ENCODE peak calls at places on chromosomes 5 and 9, in five cellular contexts. One of them, this sample, is unnamed.

GRCh38 chr5:6762697-6763096 is 49.5 kb downstream of the TENT4A start:
- DNase-seq in body of pancreas: no peak
- DNase-seq in aorta: no peak
- DNase-seq in CD4-positive, alpha-beta T cell: no peak
- DNase-seq in lower lobe of right lung: no peak
- DNase-seq in this sample: no peak

GRCh38 chr5:53073349-53073748 is 36.2 kb downstream of the MOCS2 start:
- DNase-seq in aorta: no peak
- DNase-seq in body of pancreas: no peak
- DNase-seq in lower lobe of right lung: no peak
- DNase-seq in CD4-positive, alpha-beta T cell: no peak
- DNase-seq in this sample: no peak

GRCh38 chr9:109108318-109108717 is 11.4 kb downstream of the TMEM245 start:
- DNase-seq in CD4-positive, alpha-beta T cell: no peak
- DNase-seq in aorta: no peak
- DNase-seq in body of pancreas: no peak
- DNase-seq in lower lobe of right lung: no peak
- DNase-seq in this sample: no peak

GRCh38 chr5:172646716-172647285 is 5.7 kb downstream of the NEURL1B start:
- DNase-seq in CD4-positive, alpha-beta T cell: no peak
- DNase-seq in lower lobe of right lung: no peak
- DNase-seq in aorta: peak
- DNase-seq in body of pancreas: no peak
- DNase-seq in this sample: no peak

GRCh38 chr9:94250456-94250855 is 8.6 kb upstream of the ZNF169 start:
- DNase-seq in aorta: no peak
- DNase-seq in body of pancreas: no peak
- DNase-seq in lower lobe of right lung: no peak
- DNase-seq in CD4-positive, alpha-beta T cell: no peak
- DNase-seq in this sample: no peak

GRCh38 chr5:173453167-173453566 is 125.0 kb upstream of the STC2 start:
- DNase-seq in lower lobe of right lung: no peak
- DNase-seq in aorta: no peak
- DNase-seq in CD4-positive, alpha-beta T cell: no peak
- DNase-seq in body of pancreas: no peak
- DNase-seq in this sample: no peak

GRCh38 chr5:116814656-116815055 is 240.0 kb upstream of the SEMA6A start:
- DNase-seq in aorta: no peak
- DNase-seq in body of pancreas: no peak
- DNase-seq in CD4-positive, alpha-beta T cell: no peak
- DNase-seq in lower lobe of right lung: no peak
- DNase-seq in this sample: peak

GRCh38 chr5:50535393-50535792 is 94.3 kb upstream of the EMB start:
- DNase-seq in body of pancreas: no peak
- DNase-seq in aorta: no peak
- DNase-seq in lower lobe of right lung: no peak
- DNase-seq in CD4-positive, alpha-beta T cell: no peak
- DNase-seq in this sample: no peak

GRCh38 chr5:164532226-164532937 is 1027.0 kb downstream of the MAT2B start:
- DNase-seq in body of pancreas: no peak
- DNase-seq in CD4-positive, alpha-beta T cell: no peak
- DNase-seq in lower lobe of right lung: no peak
- DNase-seq in aorta: no peak
- DNase-seq in this sample: no peak

GRCh38 chr5:80761176-80761575 is 106.4 kb upstream of the DHFR start:
- DNase-seq in body of pancreas: no peak
- DNase-seq in aorta: no peak
- DNase-seq in CD4-positive, alpha-beta T cell: no peak
- DNase-seq in lower lobe of right lung: no peak
- DNase-seq in this sample: no peak

GRCh38 chr5:6328173-6328572 is 50.2 kb downstream of the MED10 start:
- DNase-seq in lower lobe of right lung: no peak
- DNase-seq in CD4-positive, alpha-beta T cell: no peak
- DNase-seq in body of pancreas: peak
- DNase-seq in aorta: no peak
- DNase-seq in this sample: no peak

GRCh38 chr9:69250681-69251080 is 74.3 kb upstream of the ENTREP1 start:
- DNase-seq in aorta: no peak
- DNase-seq in body of pancreas: no peak
- DNase-seq in lower lobe of right lung: no peak
- DNase-seq in CD4-positive, alpha-beta T cell: no peak
- DNase-seq in this sample: no peak

GRCh38 chr9:98094851-98095250 is 24.2 kb downstream of the TRIM14 start:
- DNase-seq in body of pancreas: no peak
- DNase-seq in CD4-positive, alpha-beta T cell: no peak
- DNase-seq in aorta: no peak
- DNase-seq in lower lobe of right lung: no peak
- DNase-seq in this sample: no peak

GRCh38 chr5:15789661-15790060 is 289.7 kb downstream of the FBXL7 start:
- DNase-seq in CD4-positive, alpha-beta T cell: no peak
- DNase-seq in aorta: no peak
- DNase-seq in body of pancreas: no peak
- DNase-seq in lower lobe of right lung: no peak
- DNase-seq in this sample: no peak

GRCh38 chr5:150573867-150574817 is 66.2 kb downstream of the NDST1 start:
- DNase-seq in body of pancreas: no peak
- DNase-seq in lower lobe of right lung: no peak
- DNase-seq in aorta: no peak
- DNase-seq in CD4-positive, alpha-beta T cell: no peak
- DNase-seq in this sample: no peak

GRCh38 chr9:114002986-114003740 is 74.9 kb downstream of the AMBP start:
- DNase-seq in lower lobe of right lung: no peak
- DNase-seq in body of pancreas: peak
- DNase-seq in CD4-positive, alpha-beta T cell: no peak
- DNase-seq in aorta: peak
- DNase-seq in this sample: no peak

GRCh38 chr9:127353882-127354281 is 43.1 kb upstream of the SLC2A8 start:
- DNase-seq in CD4-positive, alpha-beta T cell: no peak
- DNase-seq in lower lobe of right lung: no peak
- DNase-seq in aorta: no peak
- DNase-seq in body of pancreas: no peak
- DNase-seq in this sample: no peak

GRCh38 chr5:73388371-73388684 is 60.2 kb downstream of the FOXD1 start:
- DNase-seq in aorta: no peak
- DNase-seq in lower lobe of right lung: no peak
- DNase-seq in body of pancreas: no peak
- DNase-seq in CD4-positive, alpha-beta T cell: no peak
- DNase-seq in this sample: no peak

GRCh38 chr5:123209163-123210013 is 120.3 kb downstream of the PRDM6 start:
- DNase-seq in lower lobe of right lung: no peak
- DNase-seq in CD4-positive, alpha-beta T cell: no peak
- DNase-seq in body of pancreas: no peak
- DNase-seq in aorta: no peak
- DNase-seq in this sample: no peak

GRCh38 chr5:43428034-43428712 is 16.0 kb upstream of the CCL28 start:
- DNase-seq in aorta: no peak
- DNase-seq in lower lobe of right lung: no peak
- DNase-seq in body of pancreas: no peak
- DNase-seq in CD4-positive, alpha-beta T cell: no peak
- DNase-seq in this sample: no peak

GRCh38 chr9:10876333-10876732 is 263.5 kb upstream of the PTPRD start:
- DNase-seq in aorta: no peak
- DNase-seq in body of pancreas: no peak
- DNase-seq in CD4-positive, alpha-beta T cell: no peak
- DNase-seq in lower lobe of right lung: no peak
- DNase-seq in this sample: no peak

GRCh38 chr9:131610231-131610761 is 65.0 kb downstream of the PRRT1B start:
- DNase-seq in lower lobe of right lung: no peak
- DNase-seq in CD4-positive, alpha-beta T cell: no peak
- DNase-seq in body of pancreas: no peak
- DNase-seq in aorta: no peak
- DNase-seq in this sample: no peak

GRCh38 chr5:180468732-180469585 is 25.2 kb upstream of the CNOT6 start:
- DNase-seq in lower lobe of right lung: no peak
- DNase-seq in aorta: peak
- DNase-seq in body of pancreas: no peak
- DNase-seq in CD4-positive, alpha-beta T cell: no peak
- DNase-seq in this sample: no peak

GRCh38 chr5:180467028-180467427 is 27.2 kb upstream of the CNOT6 start:
- DNase-seq in aorta: peak
- DNase-seq in CD4-positive, alpha-beta T cell: no peak
- DNase-seq in lower lobe of right lung: peak
- DNase-seq in body of pancreas: no peak
- DNase-seq in this sample: no peak

GRCh38 chr5:180469586-180469865 is 24.7 kb upstream of the CNOT6 start:
- DNase-seq in lower lobe of right lung: no peak
- DNase-seq in aorta: no peak
- DNase-seq in CD4-positive, alpha-beta T cell: no peak
- DNase-seq in body of pancreas: no peak
- DNase-seq in this sample: no peak

GRCh38 chr5:180467576-180467975 is 26.6 kb upstream of the CNOT6 start:
- DNase-seq in lower lobe of right lung: no peak
- DNase-seq in aorta: peak
- DNase-seq in body of pancreas: no peak
- DNase-seq in CD4-positive, alpha-beta T cell: no peak
- DNase-seq in this sample: no peak

DNA sequence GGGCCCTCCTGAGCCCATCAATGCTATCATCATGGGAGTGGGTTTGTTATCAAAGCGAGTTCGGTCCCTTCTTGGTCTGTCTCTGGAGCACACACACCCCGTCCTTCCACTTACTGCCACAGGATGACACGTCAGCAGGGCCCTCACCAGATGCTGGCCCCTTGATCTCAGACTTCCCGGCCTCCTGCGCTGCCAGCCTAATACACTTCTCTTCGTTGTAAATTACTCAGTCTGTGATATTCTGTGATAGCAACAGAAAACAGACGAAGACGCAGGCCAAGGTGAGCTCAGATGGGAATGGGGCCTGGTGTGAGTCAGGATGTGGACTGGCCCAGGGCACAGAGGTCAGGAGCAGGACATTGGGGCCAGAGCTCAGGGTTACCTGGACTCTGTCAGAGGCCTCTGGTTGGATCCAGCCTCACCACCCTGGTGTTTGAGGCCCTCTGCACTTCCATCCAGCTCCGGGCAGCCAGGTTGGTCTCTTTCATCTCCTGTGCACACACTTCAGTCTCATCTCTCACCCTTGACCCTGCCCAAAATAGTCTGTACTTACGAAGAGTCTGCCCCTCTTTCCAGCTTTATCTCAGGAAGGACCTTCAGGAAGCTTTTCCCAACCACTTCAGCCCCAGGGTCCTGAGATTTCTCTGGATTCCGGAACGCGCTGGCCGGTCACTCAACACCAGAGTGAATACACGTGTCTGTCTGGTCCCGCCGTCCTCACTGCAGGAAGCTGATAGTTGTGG is 26.0 kb upstream of the CNOT6 start:
- DNase-seq in aorta: peak
- DNase-seq in CD4-positive, alpha-beta T cell: no peak
- DNase-seq in lower lobe of right lung: no peak
- DNase-seq in body of pancreas: no peak
- DNase-seq in this sample: no peak
- H3K27ac ChIP-seq in aorta: no peak
- H3K27ac ChIP-seq in CD4-positive, alpha-beta T cell: no peak
- H3K27ac ChIP-seq in lower lobe of right lung: peak
- H3K27ac ChIP-seq in body of pancreas: no peak
- H3K27ac ChIP-seq in this sample: no peak

GRCh38 chr5:177452688-177453638 is 6.3 kb downstream of the PRR7 start:
- DNase-seq in body of pancreas: no peak
- DNase-seq in lower lobe of right lung: no peak
- DNase-seq in CD4-positive, alpha-beta T cell: no peak
- DNase-seq in aorta: no peak
- DNase-seq in this sample: peak
- H3K27ac ChIP-seq in body of pancreas: no peak
- H3K27ac ChIP-seq in lower lobe of right lung: no peak
- H3K27ac ChIP-seq in CD4-positive, alpha-beta T cell: no peak
- H3K27ac ChIP-seq in aorta: no peak
- H3K27ac ChIP-seq in this sample: peak

GRCh38 chr5:179620293-179620692 is 3.2 kb downstream of the HNRNPH1 start:
- DNase-seq in CD4-positive, alpha-beta T cell: no peak
- DNase-seq in aorta: no peak
- DNase-seq in lower lobe of right lung: no peak
- DNase-seq in body of pancreas: no peak
- DNase-seq in this sample: no peak

GRCh38 chr5:179620703-179621350 is 2.6 kb downstream of the HNRNPH1 start:
- DNase-seq in CD4-positive, alpha-beta T cell: no peak
- DNase-seq in aorta: no peak
- DNase-seq in lower lobe of right lung: no peak
- DNase-seq in body of pancreas: no peak
- DNase-seq in this sample: no peak

GRCh38 chr5:179621551-179621971 is 1.9 kb downstream of the HNRNPH1 start:
- DNase-seq in aorta: peak
- DNase-seq in lower lobe of right lung: no peak
- DNase-seq in CD4-positive, alpha-beta T cell: no peak
- DNase-seq in body of pancreas: no peak
- DNase-seq in this sample: no peak

GRCh38 chr5:179618923-179619554 is 4.4 kb downstream of the HNRNPH1 start:
- DNase-seq in lower lobe of right lung: no peak
- DNase-seq in body of pancreas: no peak
- DNase-seq in CD4-positive, alpha-beta T cell: no peak
- DNase-seq in aorta: peak
- DNase-seq in this sample: no peak

GRCh38 chr5:179619776-179620175 is 3.7 kb downstream of the HNRNPH1 start:
- DNase-seq in CD4-positive, alpha-beta T cell: no peak
- DNase-seq in body of pancreas: no peak
- DNase-seq in aorta: no peak
- DNase-seq in lower lobe of right lung: no peak
- DNase-seq in this sample: no peak
- H3K27ac ChIP-seq in CD4-positive, alpha-beta T cell: peak
- H3K27ac ChIP-seq in body of pancreas: no peak
- H3K27ac ChIP-seq in aorta: no peak
- H3K27ac ChIP-seq in lower lobe of right lung: no peak
- H3K27ac ChIP-seq in this sample: no peak

GRCh38 chr9:137035937-137036336 is 4.0 kb upstream of the FUT7 start:
- DNase-seq in lower lobe of right lung: no peak
- DNase-seq in body of pancreas: no peak
- DNase-seq in CD4-positive, alpha-beta T cell: no peak
- DNase-seq in aorta: no peak
- DNase-seq in this sample: no peak
- H3K27ac ChIP-seq in lower lobe of right lung: no peak
- H3K27ac ChIP-seq in body of pancreas: no peak
- H3K27ac ChIP-seq in CD4-positive, alpha-beta T cell: no peak
- H3K27ac ChIP-seq in aorta: no peak
- H3K27ac ChIP-seq in this sample: no peak

DNA sequence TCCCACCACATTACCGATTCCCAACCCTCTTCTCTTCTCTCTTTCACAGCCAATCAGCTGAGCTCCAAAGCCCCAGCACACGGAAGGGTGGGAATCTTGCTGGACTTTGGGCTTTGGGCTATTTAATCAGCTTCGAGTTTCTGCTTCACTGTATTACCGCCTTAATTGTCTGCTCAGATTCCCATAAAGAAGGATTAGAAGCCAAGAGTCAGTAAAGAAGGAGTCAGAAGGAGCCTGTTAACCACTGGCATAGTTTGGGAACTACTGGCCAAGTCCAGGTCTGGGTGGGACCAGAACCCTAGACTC is 4.4 kb downstream of the SPRY4 start:
- DNase-seq in CD4-positive, alpha-beta T cell: no peak
- DNase-seq in body of pancreas: no peak
- DNase-seq in aorta: no peak
- DNase-seq in lower lobe of right lung: no peak
- DNase-seq in this sample: no peak
- H3K27ac ChIP-seq in CD4-positive, alpha-beta T cell: no peak
- H3K27ac ChIP-seq in body of pancreas: peak
- H3K27ac ChIP-seq in aorta: no peak
- H3K27ac ChIP-seq in lower lobe of right lung: peak
- H3K27ac ChIP-seq in this sample: no peak